ENCODE peak calls at places on chromosome 1, in six cellular contexts. One of them, this sample, is unnamed.

GRCh38 chr1:36208978-36209708 is 15.1 kb upstream of the THRAP3 start:
- DNase-seq in fibroblast of villous mesenchyme: peak
- DNase-seq in effector CD4-positive, alpha-beta T cell: no peak
- DNase-seq in sigmoid colon: no peak
- DNase-seq in NCI-H748 treated with DMSO at 0.1 percent for 48 hours: no peak
- DNase-seq in CD4-positive, alpha-beta T cell: no peak
- DNase-seq in this sample: no peak

GRCh38 chr1:97999320-97999719 is 78.5 kb upstream of the DPYD start:
- DNase-seq in fibroblast of villous mesenchyme: peak
- DNase-seq in effector CD4-positive, alpha-beta T cell: no peak
- DNase-seq in sigmoid colon: no peak
- DNase-seq in NCI-H748 treated with DMSO at 0.1 percent for 48 hours: no peak
- DNase-seq in CD4-positive, alpha-beta T cell: no peak
- DNase-seq in this sample: no peak

GRCh38 chr1:51871351-51871975 is 7.1 kb downstream of the NRDC start:
- DNase-seq in fibroblast of villous mesenchyme: no peak
- DNase-seq in effector CD4-positive, alpha-beta T cell: no peak
- DNase-seq in sigmoid colon: no peak
- DNase-seq in NCI-H748 treated with DMSO at 0.1 percent for 48 hours: no peak
- DNase-seq in CD4-positive, alpha-beta T cell: no peak
- DNase-seq in this sample: no peak

GRCh38 chr1:202571719-202572339 is 138.4 kb downstream of the SYT2 start:
- DNase-seq in fibroblast of villous mesenchyme: peak
- DNase-seq in effector CD4-positive, alpha-beta T cell: no peak
- DNase-seq in sigmoid colon: no peak
- DNase-seq in NCI-H748 treated with DMSO at 0.1 percent for 48 hours: peak
- DNase-seq in CD4-positive, alpha-beta T cell: no peak
- DNase-seq in this sample: no peak

GRCh38 chr1:67336783-67337182 is 29.1 kb downstream of the IL12RB2 start:
- DNase-seq in fibroblast of villous mesenchyme: no peak
- DNase-seq in effector CD4-positive, alpha-beta T cell: no peak
- DNase-seq in sigmoid colon: no peak
- DNase-seq in NCI-H748 treated with DMSO at 0.1 percent for 48 hours: no peak
- DNase-seq in CD4-positive, alpha-beta T cell: peak
- DNase-seq in this sample: no peak

GRCh38 chr1:31423418-31423947 is 10.5 kb downstream of the SERINC2 start:
- DNase-seq in fibroblast of villous mesenchyme: no peak
- DNase-seq in effector CD4-positive, alpha-beta T cell: no peak
- DNase-seq in sigmoid colon: no peak
- DNase-seq in NCI-H748 treated with DMSO at 0.1 percent for 48 hours: no peak
- DNase-seq in CD4-positive, alpha-beta T cell: no peak
- DNase-seq in this sample: peak

GRCh38 chr1:1556505-1556904 is 16.1 kb upstream of the TMEM240 start:
- DNase-seq in fibroblast of villous mesenchyme: no peak
- DNase-seq in effector CD4-positive, alpha-beta T cell: no peak
- DNase-seq in sigmoid colon: no peak
- DNase-seq in NCI-H748 treated with DMSO at 0.1 percent for 48 hours: no peak
- DNase-seq in CD4-positive, alpha-beta T cell: no peak
- DNase-seq in this sample: no peak

GRCh38 chr1:208291923-208292711 is 47.9 kb upstream of the PLXNA2 start:
- DNase-seq in fibroblast of villous mesenchyme: no peak
- DNase-seq in effector CD4-positive, alpha-beta T cell: no peak
- DNase-seq in sigmoid colon: no peak
- DNase-seq in NCI-H748 treated with DMSO at 0.1 percent for 48 hours: no peak
- DNase-seq in CD4-positive, alpha-beta T cell: no peak
- DNase-seq in this sample: peak

This sample was measured in SJCRH30.